ENCODE peak calls at places on chromosomes 4 and X, in four cellular contexts. Y is HuH-7, S is T-cell, B is kidney glomerular epithelial cell. V is an unnamed sample.

GRCh38 chrX:17692709-17693346 is 44.5 kb upstream of the SCML1 start:
- DNase-seq in Y (no peak), S (no peak), B (peak; percentile 5), V (peak; percentile 7)

GRCh38 chrX:39152106-39152649 is 350.9 kb downstream of the MID1IP1 start:
- DNase-seq in Y (peak; percentile 47), S (no peak), B (no peak), V (no peak)

GRCh38 chrX:3244955-3245354 is 101.5 kb downstream of the MXRA5 start:
- DNase-seq in Y (no peak), S (no peak), B (no peak), V (no peak)

GRCh38 chr4:26736621-26737020 is 124.0 kb upstream of the STIM2 start:
- DNase-seq in Y (no peak), S (no peak), B (no peak), V (no peak)

GRCh38 chrX:73563740-73564073 is 710 bp downstream of the CHIC1 start:
- DNase-seq in Y (no peak), S (no peak), B (no peak), V (no peak)

GRCh38 chr4:78481180-78481579 is 70.4 kb upstream of the ANXA3 start:
- DNase-seq in Y (no peak), S (no peak), B (no peak), V (peak; percentile 10)

GRCh38 chr4:2261110-2261852 is 628 bp downstream of the MXD4 start:
- DNase-seq in Y (peak; percentile 56), S (peak; percentile 52), B (no peak), V (no peak)

GRCh38 chr4:138977525-138977924 is 38.1 kb upstream of the NOCT start:
- DNase-seq in Y (peak; percentile 15), S (no peak), B (no peak), V (no peak)

GRCh38 chr4:138910914-138911336 is 104.7 kb upstream of the NOCT start:
- DNase-seq in Y (peak; percentile 44), S (no peak), B (peak; percentile 83), V (peak; percentile 58)

GRCh38 chr4:122364700-122365404 is 14.0 kb upstream of the ADAD1 start:
- DNase-seq in Y (no peak), S (peak; percentile 20), B (no peak), V (no peak)

GRCh38 chrX:1546601-1547275 is 9.8 kb upstream of the P2RY8 start:
- DNase-seq in Y (no peak), S (no peak), B (no peak), V (no peak)

GRCh38 chr4:89312066-89312465 is 4.5 kb upstream of the GPRIN3 start:
- DNase-seq in Y (no peak), S (no peak), B (no peak), V (no peak)

GRCh38 chrX:47311857-47312774 is 58.3 kb upstream of the ZNF157 start:
- DNase-seq in Y (peak; percentile 26), S (peak; percentile 51), B (peak; percentile 22), V (peak; percentile 4)

GRCh38 chrX:111568356-111568755 is 56.9 kb downstream of the SERTM2 start:
- DNase-seq in Y (peak; percentile 9), S (no peak), B (peak; percentile 2), V (peak; percentile 8)

GRCh38 chrX:120293015-120293414 is 18.2 kb downstream of the TMEM255A start:
- DNase-seq in Y (no peak), S (no peak), B (no peak), V (no peak)

GRCh38 chr4:182286035-182286434 is 42.8 kb downstream of the TENM3 start:
- DNase-seq in Y (no peak), S (no peak), B (peak; percentile 36), V (peak; percentile 20)

GRCh38 chr4:82017680-82018079 is 356.1 kb downstream of the HNRNPD start:
- DNase-seq in Y (peak; percentile 16), S (no peak), B (peak; percentile 3), V (no peak)

GRCh38 chr4:153518001-153518400 is 51.8 kb downstream of the TMEM131L start:
- DNase-seq in Y (no peak), S (no peak), B (no peak), V (no peak)

GRCh38 chrX:14963447-14964236 is 90.4 kb downstream of the MOSPD2 start:
- DNase-seq in Y (no peak), S (no peak), B (no peak), V (peak; percentile 5)

GRCh38 chr4:54173281-54173912 is 55.7 kb upstream of the PDGFRA start:
- DNase-seq in Y (no peak), S (no peak), B (no peak), V (no peak)

GRCh38 chrX:340641-341423 is 22.2 kb upstream of the GTPBP6 start:
- DNase-seq in Y (no peak), S (no peak), B (no peak), V (no peak)

GRCh38 chrX:103779156-103779555 is 2.5 kb downstream of the PLP1 start:
- DNase-seq in Y (no peak), S (no peak), B (no peak), V (no peak)

GRCh38 chr4:108072300-108072699 is 82.6 kb downstream of the HADH start:
- DNase-seq in Y (no peak), S (peak; percentile 82), B (no peak), V (no peak)

GRCh38 chr4:153488006-153488718 is 22.0 kb downstream of the TMEM131L start:
- DNase-seq in Y (no peak), S (peak; percentile 83), B (peak; percentile 22), V (no peak)